ENCODE peak calls at places on chromosomes 12 and 14, in four cellular contexts. N, I, R and W are unnamed samples. For H3K4me1, the result is how much of the 10 kb centered on the place peaks cover.

GRCh38 chr12:95303476-95303875 is 85.9 kb downstream of the VEZT start:
- DNase-seq in I (no peak), R (no peak), N (no peak), W (no peak)

GRCh38 chr12:120628919-120629318 is 11.5 kb upstream of the CABP1 start:
- DNase-seq in R (peak), I (no peak), N (no peak), W (no peak)

GRCh38 chr12:124125472-124125871 is 152.5 kb downstream of the ZNF664 start:
- DNase-seq in I (no peak), N (no peak), R (no peak), W (no peak)

GRCh38 chr12:123073962-123074801 is 76.7 kb downstream of the PITPNM2 start:
- DNase-seq in R (no peak), I (no peak), N (no peak), W (no peak)

GRCh38 chr12:93122089-93122488 is 193.0 kb upstream of the EEA1 start:
- DNase-seq in N (no peak), R (peak), I (no peak), W (no peak)

GRCh38 chr12:96457191-96457930 is 32.0 kb upstream of the CFAP54 start:
- DNase-seq in N (no peak), I (no peak), R (no peak), W (no peak)

GRCh38 chr12:50351120-50352043 is 45.0 kb downstream of the FAM186A start:
- DNase-seq in R (peak), N (no peak), I (no peak), W (no peak)

GRCh38 chr14:86574026-86574777 is 1044.3 kb downstream of the FLRT2 start:
- DNase-seq in N (no peak), R (no peak), I (no peak), W (no peak)

GRCh38 chr12:501722-502447 is 42.1 kb downstream of the B4GALNT3 start:
- DNase-seq in I (no peak), N (no peak), R (no peak), W (no peak)

GRCh38 chr14:68668531-68668930 is 124.3 kb downstream of the ZFP36L1 start:
- DNase-seq in I (no peak), R (no peak), N (no peak), W (no peak)

GRCh38 chr14:32473476-32473875 is 144.4 kb downstream of the AKAP6 start:
- DNase-seq in R (peak), N (no peak), I (no peak), W (no peak)

GRCh38 chr12:32273712-32274111 is 125.6 kb upstream of the FGD4 start:
- DNase-seq in N (peak), R (no peak), I (peak), W (no peak)

DNA sequence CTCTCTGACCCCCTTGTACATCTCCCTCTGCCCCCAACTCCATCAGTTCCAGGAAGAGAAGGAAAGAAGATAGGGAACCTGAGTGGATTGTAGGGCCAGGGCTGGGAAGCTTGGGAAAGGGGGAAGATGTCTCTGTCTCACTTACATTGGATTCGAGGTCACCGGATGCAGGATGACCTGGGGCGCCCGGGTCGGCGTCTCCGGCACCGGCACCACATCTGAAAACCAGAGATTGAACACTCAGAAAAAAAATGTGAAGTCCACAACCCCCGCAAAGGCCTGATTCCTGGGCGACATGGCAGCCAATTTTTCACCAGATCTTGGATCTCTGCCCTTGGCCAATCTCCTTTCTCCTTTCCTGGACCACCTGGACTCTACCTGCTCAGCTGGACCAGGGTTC is 169.4 kb upstream of the NOS1 start:
- DNase-seq in I (no peak), R (no peak), N (no peak), W (no peak)
- H3K4me1 ChIP-seq in I (under half), R (under half), N (under half), W (under half)

GRCh38 chr12:1811281-1811947 is 9.0 kb upstream of the LRTM2 start:
- DNase-seq in R (no peak), N (no peak), I (no peak), W (no peak)
- H3K4me1 ChIP-seq in R (under half), N (under half), I (under half), W (under half)

GRCh38 chr14:53460544-53460943 is 307.4 kb upstream of the DDHD1 start:
- DNase-seq in N (no peak), R (no peak), I (no peak), W (no peak)
- H3K4me1 ChIP-seq in N (under half), R (under half), I (under half), W (under half)

DNA sequence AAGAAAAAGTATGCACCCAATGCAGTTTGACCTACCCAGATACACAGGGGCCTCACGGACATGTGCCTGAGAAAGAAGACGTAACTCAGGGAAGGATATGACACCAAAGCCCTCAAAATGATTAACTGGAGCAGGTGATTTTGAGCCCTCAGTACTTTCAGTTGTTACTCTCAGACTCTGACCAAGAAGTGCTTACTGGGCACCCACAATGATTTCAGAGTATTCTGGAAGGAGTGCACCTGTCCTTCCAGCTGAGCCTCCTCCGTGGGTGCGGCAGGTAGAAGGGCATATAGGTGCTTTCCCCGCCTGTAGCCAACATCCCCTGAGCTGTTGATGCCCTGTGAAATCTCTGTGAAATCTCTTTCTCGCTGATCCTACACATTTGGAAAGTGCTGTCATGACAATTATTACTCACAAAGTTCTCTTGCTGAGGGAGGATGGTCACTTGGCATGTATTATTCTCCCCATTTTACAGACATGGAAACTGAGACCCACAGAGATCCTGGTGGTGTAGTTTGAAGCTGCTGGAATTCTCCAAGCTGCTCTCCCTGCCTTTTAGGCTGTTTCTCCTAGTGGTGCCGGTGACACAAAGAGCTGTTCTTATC is 154.3 kb upstream of the CCND2 start:
- DNase-seq in R (no peak), I (no peak), N (no peak), W (no peak)
- H3K4me1 ChIP-seq in R (under half), I (under half), N (under half), W (under half)